ENCODE peak calls at places on chromosomes 16 and 17, in four cellular contexts. M is dorsolateral prefrontal cortex, H is AG10803, F is A673. Q is an unnamed sample.

GRCh38 chr16:67865318-67865717 is 7.5 kb upstream of the EDC4 start:
- DNase-seq in M (no peak), H (peak), F (peak), Q (peak)

GRCh38 chr17:17077861-17078732 is 35.8 kb downstream of the MPRIP start:
- DNase-seq in M (peak), H (no peak), F (no peak), Q (peak)

GRCh38 chr17:66713533-66714042 is 121.3 kb upstream of the CACNG5 start:
- DNase-seq in M (no peak), H (no peak), F (no peak), Q (no peak)

GRCh38 chr16:1613240-1613639 is 1.1 kb downstream of the CRAMP1 start:
- DNase-seq in M (no peak), H (no peak), F (no peak), Q (peak)

GRCh38 chr16:88697116-88697830 is 8.9 kb downstream of the RNF166 start:
- DNase-seq in M (no peak), H (no peak), F (no peak), Q (no peak)

GRCh38 chr17:81920612-81921530 is 2.9 kb upstream of the SIRT7 start:
- DNase-seq in M (no peak), H (no peak), F (no peak), Q (no peak)

GRCh38 chr17:58741121-58741625 is 14.5 kb upstream of the PPM1E start:
- DNase-seq in M (no peak), H (peak), F (no peak), Q (peak)

GRCh38 chr17:42180922-42181850 is at the start of gene KCNH4:
- DNase-seq in M (peak), H (peak), F (peak), Q (peak)

GRCh38 chr16:578870-579405 is 9.2 kb downstream of the PIGQ start:
- DNase-seq in M (peak), H (peak), F (peak), Q (peak)

GRCh38 chr17:36755586-36755985 is 154.2 kb downstream of the MRM1 start:
- DNase-seq in M (no peak), H (no peak), F (peak), Q (peak)

GRCh38 chr17:34961093-34961911 is at the start of the genes CCT6B and ZNF830:
- DNase-seq in M (peak), H (peak), F (peak), Q (peak)

GRCh38 chr16:69924777-69925191 is 26.4 kb upstream of the CLEC18A start:
- DNase-seq in M (no peak), H (peak), F (no peak), Q (peak)

GRCh38 chr17:80888276-80889160 is 103.1 kb upstream of the CHMP6 start:
- DNase-seq in M (no peak), H (no peak), F (no peak), Q (no peak)
- H3K4me3 ChIP-seq in M (no peak), H (no peak), F (no peak), Q (no peak)

DNA sequence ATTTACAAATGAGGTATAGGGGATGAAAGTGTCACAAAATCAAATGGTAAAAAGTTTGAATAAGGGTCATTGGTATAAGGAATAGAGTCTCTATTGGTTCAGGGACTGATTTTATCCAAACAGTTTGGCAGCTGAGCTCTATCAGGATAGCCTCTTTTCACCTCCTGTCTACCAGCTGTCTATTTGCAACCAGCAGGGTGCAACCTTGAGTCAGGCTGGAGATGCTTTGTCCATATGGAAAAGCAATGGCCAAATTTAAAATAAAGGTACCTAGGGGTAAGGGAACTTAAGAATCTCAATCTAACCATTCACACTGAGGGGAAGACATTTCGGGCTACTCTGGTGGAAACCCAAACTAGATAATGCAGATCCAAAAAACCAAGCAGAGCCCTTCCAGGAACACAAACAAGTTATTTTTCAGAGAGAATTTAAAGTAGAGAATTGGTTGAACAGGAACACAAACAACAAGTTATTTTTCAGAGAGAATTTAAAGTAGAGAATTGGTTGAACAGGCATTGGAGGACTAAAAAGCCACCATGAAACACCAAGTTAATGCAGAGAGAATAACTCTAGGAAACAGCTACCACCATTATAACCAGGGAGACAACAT is 12.6 kb upstream of the CA10 start:
- DNase-seq in M (no peak), H (no peak), F (peak), Q (peak)
- TF ChIP-seq CTCF in M (no peak), H (peak), F (peak), Q (peak)

GRCh38 chr17:56832446-56832845 is 1.3 kb downstream of the C17orf67 start:
- DNase-seq in M (no peak), H (no peak), F (no peak), Q (no peak)
- H3K4me3 ChIP-seq in M (peak), H (peak), F (peak), Q (peak)

GRCh38 chr17:49217651-49218413 is 7.3 kb downstream of the ABI3 start:
- DNase-seq in M (no peak), H (no peak), F (no peak), Q (no peak)

GRCh38 chr17:49218941-49219913 is 8.7 kb downstream of the ABI3 start:
- DNase-seq in M (no peak), H (no peak), F (no peak), Q (no peak)

GRCh38 chr17:49214665-49215360 is 4.3 kb downstream of the ABI3 start:
- DNase-seq in M (no peak), H (no peak), F (no peak), Q (no peak)

GRCh38 chr17:49216482-49216881 is 6.0 kb downstream of the ABI3 start:
- DNase-seq in M (no peak), H (no peak), F (no peak), Q (no peak)

GRCh38 chr17:49216953-49217650 is 6.6 kb downstream of the ABI3 start:
- DNase-seq in M (no peak), H (no peak), F (no peak), Q (no peak)
- TF ChIP-seq CTCF in M (no peak), H (no peak), F (no peak), Q (no peak)

DNA sequence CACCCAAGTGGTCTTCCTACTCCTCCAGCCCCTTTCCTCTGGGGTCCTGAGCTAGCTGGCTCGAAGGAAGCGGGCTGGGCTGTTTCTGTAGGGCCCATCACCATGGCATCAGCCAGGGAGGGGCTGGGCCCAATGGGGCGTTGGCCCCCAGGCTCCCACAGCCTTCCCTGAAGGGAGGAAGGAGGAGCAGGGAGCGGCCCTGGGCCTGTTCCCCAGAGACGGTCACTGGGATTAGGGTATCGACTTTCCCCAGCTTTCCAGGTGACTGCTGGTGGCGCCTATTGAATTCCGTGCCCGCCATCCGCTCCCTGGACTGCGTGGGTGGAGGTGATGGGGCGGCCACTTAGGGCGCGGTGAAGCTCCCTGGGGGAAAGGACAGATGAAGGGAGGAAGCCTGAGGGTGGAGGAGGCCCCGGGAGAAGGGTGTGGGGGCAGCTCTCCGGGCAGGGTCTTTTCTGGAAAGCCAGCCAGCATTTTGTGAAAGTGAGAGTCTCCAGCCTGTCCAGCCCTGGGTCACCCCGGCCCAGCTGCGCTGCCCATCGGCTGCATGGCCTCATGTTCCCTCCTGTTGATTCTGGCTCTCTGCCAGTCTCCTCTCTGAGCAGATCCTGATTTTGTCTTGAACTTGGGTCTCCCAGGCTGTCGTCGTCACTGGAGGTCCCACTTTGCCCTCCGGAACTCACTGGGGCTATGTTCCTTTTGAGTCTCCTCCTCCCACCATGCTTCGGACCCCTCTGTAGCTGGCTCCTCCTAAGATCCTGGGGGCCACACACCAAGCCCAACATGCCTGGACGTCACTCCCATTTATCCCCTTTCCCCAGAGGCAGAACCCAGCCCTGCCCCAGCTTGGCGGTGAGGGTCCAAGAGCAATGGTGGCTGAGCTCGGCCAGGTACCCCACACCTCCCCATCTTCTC is 9.8 kb downstream of the NHERF1 start:
- DNase-seq in M (no peak), H (no peak), F (no peak), Q (peak)
- H3K4me3 ChIP-seq in M (no peak), H (no peak), F (no peak), Q (peak)

GRCh38 chr16:8655184-8655717 is 19.2 kb upstream of the ABAT start:
- DNase-seq in M (no peak), H (peak), F (peak), Q (peak)
- TF ChIP-seq CTCF in M (no peak), H (peak), F (peak), Q (peak)

DNA sequence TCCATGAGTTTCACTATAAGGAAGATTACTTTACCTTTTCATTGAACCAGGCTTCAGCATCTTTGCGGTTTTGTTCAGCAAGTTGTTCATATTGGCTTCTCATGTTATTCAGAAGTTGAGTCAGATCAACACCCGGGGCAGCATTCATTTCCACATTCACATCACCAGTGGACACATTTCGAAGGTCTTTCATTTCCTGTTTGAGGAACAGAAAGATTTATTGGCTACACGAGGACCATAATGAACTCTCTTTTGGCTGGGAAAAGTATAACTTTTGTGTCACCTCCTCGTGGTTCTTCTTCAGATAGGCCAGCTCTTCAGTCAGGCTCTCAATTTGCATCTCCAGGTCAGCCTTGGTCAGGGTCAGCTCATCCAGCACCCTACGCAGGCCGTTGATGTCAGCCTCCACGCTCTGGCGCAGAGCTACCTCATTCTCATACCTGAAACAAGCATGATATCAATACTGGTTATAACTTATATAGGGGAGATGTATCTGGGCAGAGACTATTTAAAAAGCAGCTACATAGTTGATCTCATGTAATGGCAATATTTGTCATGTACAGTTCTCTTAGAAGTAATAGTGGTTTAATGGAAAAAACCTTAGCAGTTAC is 2.1 kb downstream of the KRT10 start:
- DNase-seq in M (no peak), H (no peak), F (no peak), Q (no peak)
- H3K4me3 ChIP-seq in M (no peak), H (no peak), F (peak), Q (peak)

GRCh38 chr17:3667366-3668278 is 756 bp downstream of the TAX1BP3 start:
- DNase-seq in M (peak), H (peak), F (peak), Q (peak)
- TF ChIP-seq CTCF in M (no peak), H (no peak), F (no peak), Q (no peak)

DNA sequence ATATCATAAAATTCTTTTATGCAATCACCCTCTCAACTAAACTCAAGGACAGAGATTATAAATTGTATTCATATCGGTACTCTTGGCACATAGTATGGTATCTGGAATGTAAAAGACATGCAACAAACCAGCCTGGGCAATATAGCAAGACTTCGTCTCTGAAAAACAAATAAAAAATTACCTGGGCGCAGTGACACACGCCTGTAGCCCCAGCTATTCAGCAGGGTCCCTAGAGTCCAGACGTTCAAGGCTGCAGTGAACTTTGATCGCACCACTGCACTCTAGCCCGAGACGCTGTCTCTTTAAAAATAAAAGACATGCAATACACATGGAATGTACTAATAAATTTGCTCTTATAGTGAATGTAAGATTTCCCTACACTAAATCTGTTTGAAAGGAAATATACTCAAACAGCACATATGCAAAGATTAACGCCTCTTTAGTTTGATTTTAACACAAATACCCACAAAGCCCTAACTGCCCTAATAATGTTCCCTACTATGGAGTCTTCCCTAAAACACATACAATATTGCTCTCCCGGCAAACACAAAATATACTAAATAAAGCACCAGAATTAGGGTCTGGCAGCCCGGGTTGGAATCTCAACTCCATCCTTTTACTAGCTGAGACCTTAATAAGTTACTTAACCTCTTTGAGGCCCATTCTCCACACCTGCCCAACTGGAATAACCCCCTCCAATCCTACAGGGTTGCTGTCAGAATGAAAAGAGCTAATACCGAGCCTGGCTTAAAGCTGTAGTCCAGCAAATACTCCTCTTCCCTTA is 1.2 kb downstream of the ABCA5 start:
- DNase-seq in M (no peak), H (no peak), F (no peak), Q (peak)
- H3K4me3 ChIP-seq in M (peak), H (peak), F (peak), Q (peak)

GRCh38 chr17:19464033-19465026 is 53.3 kb downstream of the RNF112 start:
- DNase-seq in M (no peak), H (peak), F (no peak), Q (no peak)

GRCh38 chr17:19457830-19458271 is 46.8 kb downstream of the RNF112 start:
- DNase-seq in M (no peak), H (no peak), F (peak), Q (no peak)

GRCh38 chr17:19460695-19461094 is 49.7 kb downstream of the RNF112 start:
- DNase-seq in M (peak), H (peak), F (no peak), Q (no peak)

GRCh38 chr17:19461139-19461538 is 50.1 kb downstream of the RNF112 start:
- DNase-seq in M (no peak), H (no peak), F (peak), Q (no peak)

DNA sequence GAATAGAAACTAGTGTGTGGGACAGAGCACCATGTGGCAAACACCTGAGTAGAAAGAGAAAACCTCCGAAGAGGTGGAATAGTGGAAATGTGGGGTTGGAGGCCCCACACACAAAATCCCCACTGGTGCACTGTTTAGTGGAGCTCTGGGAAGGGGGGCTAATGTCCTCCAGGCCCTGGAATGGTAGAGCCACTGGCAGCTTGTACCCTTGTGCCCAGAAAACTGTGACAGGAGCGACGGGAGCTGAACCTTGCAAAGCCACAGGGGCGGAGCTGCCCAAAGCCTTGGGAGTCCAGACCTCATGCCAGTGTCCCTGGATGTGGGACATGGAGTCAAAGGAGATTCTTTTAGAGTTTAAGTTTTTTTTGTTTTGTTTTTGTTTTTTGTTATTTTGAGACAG is 50.6 kb downstream of the RNF112 start:
- DNase-seq in M (no peak), H (no peak), F (no peak), Q (no peak)
- TF ChIP-seq CTCF in M (no peak), H (no peak), F (no peak), Q (no peak)